ENCODE peak calls at places on chromosomes 7 and 10, in ten cellular contexts. O is AG10803; S is AG09309; T is endothelial cell of umbilical vein; K is adrenal gland; Y is mucosa of descending colon; L is stomach; U is activated CD8-positive, alpha-beta T cell treated with anti-CD3 and anti-CD28 coated beads for 36 hours; X is pancreas; J is fibroblast of mammary gland. B is an unnamed sample.

GRCh38 chr7:33654641-33655040 is 250.7 kb upstream of the BMPER start:
- DNase-seq in O (no peak), S (no peak), T (no peak), K (no peak), Y (no peak), L (no peak), U (no peak), X (no peak), J (no peak), B (no peak)

GRCh38 chr10:69481280-69481679 is 30.0 kb downstream of the TSPAN15 start:
- DNase-seq in O (no peak), S (no peak), T (peak), K (no peak), Y (no peak), L (no peak), U (no peak), X (peak), J (no peak), B (no peak)

GRCh38 chr7:73892003-73892975 is 31.3 kb downstream of the TMEM270 start:
- DNase-seq in O (peak), S (no peak), T (peak), K (peak), Y (peak), L (peak), U (no peak), X (no peak), J (peak), B (peak)

GRCh38 chr7:16233519-16233918 is 187.8 kb downstream of the CRPPA start:
- DNase-seq in O (no peak), S (no peak), T (no peak), K (no peak), Y (no peak), L (no peak), U (no peak), X (no peak), J (no peak), B (no peak)

GRCh38 chr7:39754326-39755120 is 131.2 kb downstream of the RALA start:
- DNase-seq in O (peak), S (no peak), T (peak), K (no peak), Y (no peak), L (no peak), U (no peak), X (no peak), J (peak), B (peak)

GRCh38 chr7:157521752-157522151 is 184.9 kb downstream of the DNAJB6 start:
- DNase-seq in O (no peak), S (no peak), T (no peak), K (no peak), Y (no peak), L (no peak), U (no peak), X (no peak), J (no peak), B (no peak)

GRCh38 chr10:42836771-42837468 is 54.3 kb downstream of the BMS1 start:
- DNase-seq in O (peak), S (no peak), T (peak), K (no peak), Y (peak), L (no peak), U (peak), X (no peak), J (peak), B (peak)

GRCh38 chr10:118800920-118801319 is 46.1 kb upstream of the CACUL1 start:
- DNase-seq in O (peak), S (no peak), T (peak), K (peak), Y (peak), L (peak), U (peak), X (no peak), J (peak), B (peak)

GRCh38 chr7:105439174-105439893 is 50.6 kb upstream of the SRPK2 start:
- DNase-seq in O (peak), S (peak), T (peak), K (no peak), Y (peak), L (peak), U (no peak), X (no peak), J (peak), B (peak)

GRCh38 chr7:21902240-21902639 is 43.5 kb downstream of the CDCA7L start:
- DNase-seq in O (peak), S (peak), T (peak), K (no peak), Y (no peak), L (no peak), U (no peak), X (no peak), J (peak), B (peak)

GRCh38 chr10:122290833-122291532 is 19.9 kb downstream of the BTBD16 start:
- DNase-seq in O (no peak), S (no peak), T (no peak), K (no peak), Y (no peak), L (peak), U (no peak), X (no peak), J (no peak), B (no peak)

GRCh38 chr7:85516675-85517074 is 329.8 kb upstream of the SEMA3D start:
- DNase-seq in O (peak), S (no peak), T (no peak), K (no peak), Y (no peak), L (no peak), U (no peak), X (no peak), J (peak), B (no peak)

GRCh38 chr7:118250860-118251494 is 26.5 kb downstream of the ANKRD7 start:
- DNase-seq in O (no peak), S (no peak), T (no peak), K (no peak), Y (no peak), L (no peak), U (no peak), X (no peak), J (no peak), B (no peak)
- TF ChIP-seq CTCF in O (peak), S (peak), T (peak), K (peak), Y (no peak), L (no peak), U (peak), X (no peak), J (peak), B (peak)

GRCh38 chr10:59718246-59718645 is 8.6 kb upstream of the SLC16A9 start:
- DNase-seq in O (no peak), S (no peak), T (no peak), K (no peak), Y (no peak), L (no peak), U (no peak), X (no peak), J (no peak), B (no peak)

GRCh38 chr10:59724098-59724938 is 14.7 kb upstream of the SLC16A9 start:
- DNase-seq in O (no peak), S (no peak), T (no peak), K (no peak), Y (peak), L (no peak), U (no peak), X (no peak), J (no peak), B (no peak)

GRCh38 chr10:59720377-59720776 is 10.7 kb upstream of the SLC16A9 start:
- DNase-seq in O (no peak), S (no peak), T (no peak), K (no peak), Y (no peak), L (no peak), U (no peak), X (no peak), J (no peak), B (no peak)

GRCh38 chr10:59719374-59719773 is 9.7 kb upstream of the SLC16A9 start:
- DNase-seq in O (no peak), S (no peak), T (no peak), K (no peak), Y (no peak), L (no peak), U (no peak), X (no peak), J (no peak), B (no peak)
- TF ChIP-seq CTCF in O (no peak), S (no peak), T (no peak), K (no peak), Y (no peak), L (no peak), U (no peak), X (no peak), J (peak), B (peak)

DNA sequence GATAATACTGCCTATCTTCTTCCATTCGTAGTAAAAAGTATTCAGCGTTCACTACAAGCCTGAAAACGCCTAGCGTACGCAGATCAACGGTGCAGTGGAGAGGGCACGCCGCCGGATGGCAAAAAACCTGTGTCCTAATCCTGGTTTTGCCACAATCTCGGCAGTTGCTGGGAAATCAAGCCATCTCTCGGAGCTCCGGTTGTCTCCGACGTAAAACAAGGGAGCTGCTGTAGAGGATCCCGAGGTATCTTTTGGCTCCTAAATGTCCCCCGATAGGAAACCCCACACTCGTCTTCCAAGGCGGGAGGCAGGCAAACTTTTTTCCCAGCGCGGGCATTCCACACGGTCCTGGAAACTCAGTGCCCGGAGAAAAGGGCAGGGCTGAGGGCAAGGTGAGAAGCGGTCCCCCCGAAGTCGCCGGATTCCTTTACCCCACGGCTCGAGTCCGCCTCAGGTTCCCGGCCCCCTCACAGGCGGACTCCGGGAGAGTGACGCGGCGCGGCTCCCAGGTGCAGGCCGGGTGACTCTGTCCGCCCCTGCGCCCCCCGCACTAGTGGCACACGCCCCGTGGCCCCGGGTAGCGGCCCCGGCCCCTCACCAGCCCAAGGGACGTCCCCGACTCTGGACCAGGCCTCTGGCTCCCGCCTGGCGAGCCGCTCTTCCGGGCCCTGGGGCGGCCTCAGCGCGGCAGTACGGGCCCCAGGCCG is 649 bp downstream of the IDE start:
- DNase-seq in O (peak), S (no peak), T (peak), K (peak), Y (peak), L (peak), U (peak), X (peak), J (peak), B (peak)
- TF ChIP-seq CTCF in O (peak), S (peak), T (peak), K (peak), Y (no peak), L (no peak), U (no peak), X (no peak), J (peak), B (no peak)

DNA sequence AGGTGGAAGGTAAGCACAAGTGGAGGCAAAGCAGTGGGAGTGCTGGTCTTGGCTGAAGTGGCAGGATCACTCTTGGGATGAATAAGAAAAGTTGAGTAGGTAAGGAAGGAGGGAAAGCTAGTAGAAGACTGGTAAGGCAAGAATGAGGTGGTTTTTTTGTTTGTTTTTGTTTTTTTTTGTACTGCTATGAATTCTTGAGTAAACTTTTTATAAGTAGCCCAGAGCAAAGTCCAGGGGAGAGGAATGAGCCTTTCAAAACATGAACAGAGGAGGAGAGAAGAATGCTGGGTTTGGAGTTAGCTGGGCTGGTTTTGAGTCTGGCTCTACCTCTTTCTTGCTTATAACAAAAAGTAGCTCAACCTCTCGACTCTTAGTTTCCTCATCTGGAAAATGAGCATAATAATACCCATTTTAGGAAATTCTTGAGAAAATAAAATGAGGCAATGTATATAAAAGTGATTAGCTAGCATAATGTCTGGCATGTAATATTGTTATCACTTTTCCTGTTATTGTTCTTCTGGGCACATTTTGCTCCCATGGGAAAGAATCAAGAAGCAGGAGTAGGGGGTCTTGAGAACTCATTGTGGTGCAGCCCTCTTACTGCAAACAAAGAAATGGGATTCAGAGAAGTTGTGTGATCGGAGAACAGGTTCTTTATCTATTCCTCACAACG is 24.1 kb upstream of the LRRC17 start:
- DNase-seq in O (no peak), S (no peak), T (peak), K (no peak), Y (no peak), L (no peak), U (no peak), X (no peak), J (no peak), B (peak)
- TF ChIP-seq CTCF in O (no peak), S (no peak), T (no peak), K (no peak), Y (no peak), L (no peak), U (no peak), X (no peak), J (no peak), B (no peak)

B was measured in HFFc6.